ENCODE peak calls at places on chromosomes 4 and X, in nine cellular contexts. O, D, G, I, Q, N, H, P and J are unnamed samples.

GRCh38 chr4:119543187-119543586 is 85.4 kb downstream of the PDE5A start:
- DNase-seq in O (no peak), D (no peak), G (no peak), I (no peak), Q (no peak), N (no peak), H (no peak), P (no peak), J (no peak)

GRCh38 chrX:137926090-137926489 is 360.2 kb downstream of the ZIC3 start:
- DNase-seq in O (no peak), D (no peak), G (peak), I (no peak), Q (peak), N (peak), H (no peak), P (no peak), J (peak)

GRCh38 chrX:41014776-41015175 is 70.5 kb upstream of the USP9X start:
- DNase-seq in O (no peak), D (no peak), G (no peak), I (no peak), Q (no peak), N (no peak), H (peak), P (no peak), J (no peak)

GRCh38 chr4:21888195-21888976 is 60.2 kb downstream of the KCNIP4 start:
- DNase-seq in O (no peak), D (no peak), G (no peak), I (no peak), Q (peak), N (no peak), H (no peak), P (no peak), J (peak)

GRCh38 chr4:8189551-8190466 is 9.3 kb upstream of the SH3TC1 start:
- DNase-seq in O (no peak), D (no peak), G (no peak), I (no peak), Q (no peak), N (no peak), H (no peak), P (no peak), J (no peak)

GRCh38 chr4:20193522-20193902 is 58.2 kb upstream of the SLIT2 start:
- DNase-seq in O (no peak), D (no peak), G (no peak), I (no peak), Q (no peak), N (no peak), H (no peak), P (no peak), J (no peak)

GRCh38 chr4:80705311-80705710 is 325.2 kb upstream of the BMP3 start:
- DNase-seq in O (no peak), D (no peak), G (no peak), I (no peak), Q (no peak), N (no peak), H (no peak), P (no peak), J (no peak)

GRCh38 chr4:48739560-48740019 is 40.5 kb downstream of the FRYL start:
- DNase-seq in O (no peak), D (no peak), G (no peak), I (no peak), Q (no peak), N (no peak), H (no peak), P (no peak), J (no peak)

GRCh38 chrX:97039363-97040029 is 155.8 kb downstream of the RPA4 start:
- DNase-seq in O (no peak), D (no peak), G (no peak), I (no peak), Q (peak), N (no peak), H (peak), P (no peak), J (peak)

GRCh38 chrX:116272328-116272727 is 101.8 kb downstream of the AGTR2 start:
- DNase-seq in O (no peak), D (no peak), G (no peak), I (no peak), Q (peak), N (no peak), H (peak), P (no peak), J (peak)